ENCODE peak calls at places on chromosomes 4 and X, in eight cellular contexts. V is spleen, H is lower leg skin, J is ovary, W is WERI-Rb-1, E is HFF-Myc, U is lung, L is left ventricle myocardium inferior. T is an unnamed sample.

GRCh38 chr4:57080781-57081650 is 29.2 kb downstream of the IGFBP7 start:
- DNase-seq in W (no peak), H (no peak), E (peak; percentile 91), V (no peak), U (no peak), L (no peak), J (no peak), T (peak; percentile 89)

GRCh38 chr4:152942346-152942745 is 6.2 kb downstream of the FHDC1 start:
- DNase-seq in H (no peak), E (no peak), W (no peak), J (no peak), L (no peak), V (no peak), U (no peak), T (no peak)

GRCh38 chrX:149937881-149938426 is 337 bp downstream of the EOLA2 start:
- DNase-seq in E (no peak), J (no peak), W (peak; percentile 8), H (peak; percentile 88), L (peak; percentile 22), U (no peak), V (peak; percentile 92), T (no peak)

GRCh38 chrX:65993915-65994460 is 45.9 kb downstream of the VSIG4 start:
- DNase-seq in W (no peak), U (no peak), H (no peak), J (no peak), E (no peak), L (no peak), V (no peak), T (no peak)

GRCh38 chr4:159607824-159608223 is 504.9 kb downstream of the RAPGEF2 start:
- DNase-seq in J (no peak), V (no peak), U (no peak), W (no peak), H (no peak), E (no peak), L (no peak), T (peak; percentile 48)

GRCh38 chrX:153926863-153927685 is 1.0 kb upstream of the ARHGAP4 start:
- DNase-seq in U (peak; percentile 64), H (no peak), E (no peak), W (peak; percentile 55), J (no peak), L (peak; percentile 49), V (peak; percentile 96), T (no peak)

GRCh38 chr4:75498041-75498440 is 16.2 kb downstream of the RCHY1 start:
- DNase-seq in E (no peak), V (no peak), U (no peak), J (no peak), L (no peak), W (no peak), H (no peak), T (no peak)

GRCh38 chrX:150446151-150446550 is 83.0 kb downstream of the MAMLD1 start:
- DNase-seq in U (peak; percentile 15), V (no peak), L (no peak), J (no peak), E (no peak), H (no peak), W (peak; percentile 33), T (no peak)

GRCh38 chrX:151828434-151829080 is 84.1 kb upstream of the MAGEA4 start:
- DNase-seq in H (no peak), V (no peak), J (no peak), W (no peak), E (no peak), L (no peak), U (no peak), T (no peak)

GRCh38 chrX:44828008-44828605 is 15.7 kb upstream of the DUSP21 start:
- DNase-seq in U (no peak), L (no peak), H (no peak), W (no peak), J (no peak), V (no peak), E (peak; percentile 36), T (peak; percentile 20)

GRCh38 chr4:65661469-65661868 is 8.8 kb downstream of the EPHA5 start:
- DNase-seq in H (no peak), U (no peak), E (no peak), W (no peak), J (no peak), V (no peak), L (no peak), T (no peak)

GRCh38 chr4:38128478-38129451 is 168.6 kb downstream of the PTTG2 start:
- DNase-seq in H (peak; percentile 85), V (no peak), U (no peak), J (no peak), E (no peak), W (no peak), L (no peak), T (no peak)

GRCh38 chr4:1001561-1002130 is 8.4 kb upstream of the SLC26A1 start:
- DNase-seq in W (no peak), V (no peak), H (no peak), J (no peak), L (no peak), E (no peak), U (no peak), T (no peak)

GRCh38 chr4:142307857-142308256 is 538.2 kb downstream of the INPP4B start:
- DNase-seq in V (no peak), W (no peak), J (no peak), U (no peak), E (no peak), H (no peak), L (no peak), T (peak; percentile 4)

GRCh38 chrX:45266456-45266855 is 65.8 kb upstream of the DIPK2B start:
- DNase-seq in J (no peak), V (no peak), H (no peak), U (no peak), L (no peak), E (no peak), W (no peak), T (peak; percentile 15)

GRCh38 chr4:7004331-7004730 is 38.8 kb upstream of the TADA2B start:
- DNase-seq in J (no peak), U (no peak), E (no peak), V (no peak), L (no peak), W (no peak), H (no peak), T (no peak)

GRCh38 chr4:2793920-2794706 is 1.2 kb downstream of the SH3BP2 start:
- DNase-seq in E (no peak), W (peak; percentile 22), V (peak; percentile 86), H (peak; percentile 90), J (peak; percentile 26), L (peak; percentile 51), U (no peak), T (no peak)

GRCh38 chr4:16794816-16795445 is 103.5 kb downstream of the LDB2 start:
- DNase-seq in V (no peak), L (peak; percentile 22), U (no peak), H (no peak), W (peak; percentile 67), J (peak; percentile 15), E (peak; percentile 30), T (peak; percentile 9)

DNA sequence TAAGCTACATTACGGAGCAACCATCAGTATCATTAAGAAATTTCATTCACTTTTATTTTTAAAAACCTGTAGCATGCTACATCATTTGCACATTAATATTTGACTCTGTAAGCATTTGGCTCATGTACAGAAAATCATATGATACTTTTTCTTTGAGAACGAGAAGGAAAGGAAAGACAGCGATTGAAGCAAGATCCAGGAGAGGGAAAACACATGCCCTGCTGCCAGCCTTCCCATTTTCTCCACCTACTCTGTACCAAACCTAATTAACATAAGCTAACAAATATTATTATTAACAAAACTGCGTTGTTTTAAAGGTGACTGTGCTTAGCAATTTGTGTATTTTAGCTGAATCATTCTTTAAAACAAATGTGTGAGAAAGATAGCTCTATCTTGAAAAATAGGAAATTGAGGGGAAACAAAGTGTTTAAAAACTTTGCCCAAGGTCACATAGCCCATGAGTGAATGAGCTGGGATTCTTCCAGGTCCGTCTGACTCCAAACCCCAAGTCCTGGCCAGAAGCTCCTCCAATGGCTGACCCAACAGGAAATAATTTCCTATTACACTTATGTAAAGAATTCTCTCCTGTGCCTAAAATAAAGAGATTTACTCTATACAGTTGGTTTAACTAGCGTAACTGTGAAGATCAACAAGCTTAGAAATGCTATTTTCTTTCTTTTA is 287.4 kb downstream of the ARHGAP24 start:
- DNase-seq in L (no peak), U (no peak), H (no peak), J (peak; percentile 25), W (no peak), E (no peak), V (no peak), T (no peak)
- H3K4me3 ChIP-seq in L (no peak overlapping the region), U (no peak overlapping the region), H (no peak overlapping the region), J (no peak overlapping the region), W (no peak overlapping the region), E (no peak overlapping the region), V (no peak overlapping the region), T (no peak overlapping the region)

DNA sequence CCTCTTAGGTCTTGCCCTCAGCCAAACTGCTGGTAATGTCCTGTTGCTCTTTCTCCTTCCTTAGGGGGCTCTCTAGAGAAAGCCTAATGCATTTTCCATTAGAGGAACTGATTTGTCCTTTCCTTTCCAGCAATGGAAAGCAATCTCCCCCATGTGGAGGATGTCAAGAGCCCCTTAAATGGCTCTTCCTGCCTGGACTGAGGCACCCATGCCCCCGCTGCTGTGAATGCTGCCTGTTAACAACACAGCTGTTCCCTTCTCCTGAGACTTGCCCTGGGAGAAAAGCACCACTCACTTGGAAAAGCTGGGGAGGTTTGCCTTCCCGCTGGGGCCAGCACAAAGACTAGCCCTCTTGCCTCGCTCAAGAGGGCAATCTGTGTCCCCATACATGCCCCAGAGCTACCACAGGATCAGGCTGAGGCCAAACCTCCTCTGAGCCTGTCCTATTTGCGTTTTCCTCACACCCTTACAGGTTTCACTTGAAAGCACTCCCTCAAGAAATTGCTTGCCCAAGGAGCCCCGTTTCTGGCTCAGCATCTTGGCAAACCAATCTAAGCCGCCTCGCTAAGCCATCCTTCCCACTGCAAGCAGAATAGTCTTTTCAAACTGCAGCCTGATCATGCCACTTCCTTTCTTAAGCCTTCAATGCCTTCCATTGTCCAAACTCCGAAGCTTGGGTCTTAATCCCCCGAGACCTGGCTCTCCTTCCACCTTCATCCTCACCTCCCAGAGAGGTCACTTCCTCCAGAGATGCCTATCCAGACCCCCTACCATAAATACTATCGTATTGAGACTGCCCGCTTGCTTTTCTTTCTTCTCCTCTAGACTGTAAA is 23.2 kb upstream of the SMIM20 start:
- DNase-seq in E (no peak), W (no peak), L (no peak), J (no peak), V (no peak), H (no peak), U (no peak), T (no peak)
- TF ChIP-seq CTCF in E (no peak), W (no peak), L (no peak), J (no peak), V (no peak), H (no peak), U (no peak), T (no peak)

GRCh38 chr4:154626793-154627484 is 14.5 kb upstream of the FGG start:
- DNase-seq in V (peak; percentile 86), J (peak; percentile 33), L (peak; percentile 23), H (no peak), W (peak; percentile 89), E (no peak), U (peak; percentile 64), T (no peak)
- H3K4me3 ChIP-seq in V (peak overlapping the region; percentile 28), J (peak overlapping the region; percentile 35), L (peak overlapping the region; percentile 54), H (peak overlapping the region; percentile 13), W (peak overlapping the region; percentile 26), E (no peak overlapping the region), U (no peak overlapping the region), T (peak overlapping the region; percentile 65)

DNA sequence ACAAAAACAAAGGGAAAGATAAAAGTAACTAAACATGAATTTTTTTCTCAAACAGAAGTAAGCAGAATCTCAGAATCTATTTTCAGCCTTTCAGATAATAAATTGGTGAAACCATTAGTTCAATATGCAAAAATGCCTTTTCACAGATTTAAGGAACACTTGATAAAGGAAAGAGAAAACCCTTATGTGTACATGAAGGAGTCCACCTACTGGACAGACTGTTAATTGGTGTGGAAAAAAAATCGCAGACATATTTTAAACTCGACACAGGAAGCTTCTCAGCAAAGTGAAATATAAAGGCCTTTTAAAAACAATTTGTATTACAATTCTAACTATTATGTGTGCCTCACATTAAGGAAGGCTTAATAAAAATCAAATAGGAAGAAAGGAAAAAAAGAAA is 22.3 kb downstream of the COX7B2 start:
- DNase-seq in V (no peak), E (no peak), H (no peak), L (no peak), W (no peak), J (no peak), U (no peak), T (no peak)
- TF ChIP-seq CTCF in V (no peak), E (no peak), H (no peak), L (peak; percentile 32), W (peak; percentile 15), J (no peak), U (no peak), T (peak; percentile 55)

T was measured in epithelial cell of proximal tubule.